ENCODE peak calls at places on chromosome 16, in six cellular contexts. T, B, Z, Y, L and R are unnamed samples.

GRCh38 chr16:78177927-78178326 is 78.5 kb downstream of the WWOX start:
- DNase-seq in B (no peak), Z (no peak), T (no peak), Y (no peak), L (no peak), R (no peak)

GRCh38 chr16:22692034-22692433 is 121.9 kb upstream of the HS3ST2 start:
- DNase-seq in B (no peak), T (no peak), Z (no peak), L (no peak), Y (no peak), R (no peak)

GRCh38 chr16:57084257-57084770 is 8.1 kb upstream of the CPNE2 start:
- DNase-seq in L (peak), T (peak), B (peak), Z (peak), Y (peak), R (peak)

GRCh38 chr16:73214825-73215481 is 167.0 kb upstream of the ZFHX3 start:
- DNase-seq in Z (no peak), B (no peak), L (peak), Y (no peak), T (no peak), R (no peak)

GRCh38 chr16:24758373-24758772 is 28.9 kb downstream of the TNRC6A start:
- DNase-seq in L (no peak), B (no peak), T (no peak), Z (no peak), Y (no peak), R (no peak)

GRCh38 chr16:50696575-50697420 is 3.4 kb downstream of the NOD2 start:
- DNase-seq in B (peak), Y (peak), T (peak), Z (peak), L (peak), R (no peak)

GRCh38 chr16:85152414-85153030 is 40.2 kb upstream of the CIBAR2 start:
- DNase-seq in L (no peak), Y (no peak), B (no peak), Z (peak), T (no peak), R (no peak)

GRCh38 chr16:35173295-35173694 is 1713.9 kb downstream of the TP53TG3F start:
- DNase-seq in T (no peak), Z (no peak), Y (peak), L (no peak), B (no peak), R (peak)

GRCh38 chr16:82197540-82198240 is 27.7 kb upstream of the MPHOSPH6 start:
- DNase-seq in Y (no peak), T (peak), Z (no peak), B (no peak), L (no peak), R (no peak)

GRCh38 chr16:5633845-5634440 is 536.3 kb upstream of the EEF2KMT start:
- DNase-seq in Y (no peak), L (peak), B (no peak), Z (peak), T (no peak), R (no peak)

GRCh38 chr16:1155353-1156110 is 2.6 kb downstream of the CACNA1H start:
- DNase-seq in B (no peak), Z (no peak), L (no peak), T (no peak), Y (no peak), R (no peak)

GRCh38 chr16:67009158-67009557 is 19.8 kb upstream of the CBFB start:
- DNase-seq in Y (no peak), L (no peak), Z (no peak), T (no peak), B (no peak), R (no peak)

GRCh38 chr16:72198641-72199250 is 26.8 kb upstream of the PMFBP1 start:
- DNase-seq in L (no peak), B (no peak), Y (no peak), Z (no peak), T (no peak), R (no peak)

GRCh38 chr16:8588703-8589292 is 1.5 kb downstream of the TMEM114 start:
- DNase-seq in L (no peak), T (no peak), Y (no peak), B (no peak), Z (no peak), R (no peak)

GRCh38 chr16:19907161-19907992 is 22.7 kb upstream of the GPRC5B start:
- DNase-seq in B (peak), Z (peak), Y (no peak), T (no peak), L (peak), R (no peak)

GRCh38 chr16:29990883-29991570 is 4.4 kb downstream of the HIRIP3 start:
- DNase-seq in L (no peak), Z (no peak), B (no peak), T (no peak), Y (no peak), R (no peak)

GRCh38 chr16:48433116-48433848 is 48.1 kb upstream of the SIAH1 start:
- DNase-seq in Z (no peak), T (no peak), Y (no peak), L (no peak), B (no peak), R (no peak)

GRCh38 chr16:74726736-74727135 is 26.1 kb upstream of the MLKL start:
- DNase-seq in B (no peak), Z (peak), T (no peak), L (no peak), Y (no peak), R (no peak)

GRCh38 chr16:23464196-23464595 is 11.2 kb upstream of the COG7 start:
- DNase-seq in Y (no peak), B (no peak), L (no peak), Z (no peak), T (no peak), R (no peak)

GRCh38 chr16:64428463-64428862 is 693.4 kb downstream of the CDH11 start:
- DNase-seq in T (no peak), Y (no peak), B (no peak), L (peak), Z (no peak), R (no peak)

GRCh38 chr16:62891-63290 is 9.3 kb downstream of the SNRNP25 start:
- DNase-seq in L (no peak), B (no peak), T (no peak), Z (no peak), Y (no peak), R (no peak)

GRCh38 chr16:66832661-66833305 is 2.0 kb upstream of the NAE1 start:
- DNase-seq in T (no peak), Y (no peak), B (no peak), L (no peak), Z (no peak), R (no peak)

GRCh38 chr16:31529398-31530312 is 2.0 kb downstream of the AHSP start:
- DNase-seq in L (peak), Z (no peak), B (no peak), Y (no peak), T (no peak), R (no peak)

GRCh38 chr16:59658572-59658971 is 924.5 kb upstream of the GOT2 start:
- DNase-seq in B (no peak), Y (no peak), Z (no peak), T (no peak), L (no peak), R (no peak)

GRCh38 chr16:53968896-53969295 is 264.9 kb downstream of the FTO start:
- DNase-seq in Z (no peak), B (no peak), T (no peak), L (no peak), Y (no peak), R (no peak)

GRCh38 chr16:3118846-3119245 is 6.5 kb downstream of the ZNF205 start:
- DNase-seq in T (no peak), Y (no peak), L (no peak), B (no peak), Z (no peak), R (no peak)

GRCh38 chr16:71297252-71297651 is 8.1 kb upstream of the CMTR2 start:
- DNase-seq in Z (no peak), T (no peak), L (no peak), B (no peak), Y (no peak), R (no peak)

GRCh38 chr16:88363239-88363891 is 19.4 kb upstream of the ZNF469 start:
- DNase-seq in Y (no peak), B (no peak), Z (peak), L (no peak), T (no peak), R (no peak)

GRCh38 chr16:84950906-84951305 is 60.4 kb downstream of the ZDHHC7 start:
- DNase-seq in B (no peak), T (no peak), L (no peak), Y (no peak), Z (peak), R (no peak)

GRCh38 chr16:4058386-4058785 is 57.9 kb downstream of the ADCY9 start:
- DNase-seq in Z (no peak), L (no peak), T (no peak), Y (no peak), B (no peak), R (no peak)

GRCh38 chr16:57401943-57402640 is 2.5 kb upstream of the CCL17 start:
- DNase-seq in T (no peak), B (no peak), L (no peak), Y (no peak), Z (no peak), R (no peak)

GRCh38 chr16:49140618-49141017 is 141.0 kb downstream of the CBLN1 start:
- DNase-seq in Y (no peak), B (no peak), L (no peak), T (no peak), Z (no peak), R (no peak)

GRCh38 chr16:12716658-12717057 is 87.0 kb downstream of the CPPED1 start:
- DNase-seq in B (no peak), Y (no peak), Z (no peak), L (no peak), T (no peak), R (no peak)

GRCh38 chr16:57621521-57622268 is 6.7 kb upstream of the ADGRG1 start:
- DNase-seq in B (peak), Y (peak), T (peak), L (no peak), Z (no peak), R (no peak)